ENCODE peak calls at places on chromosomes 2 and 18, in six cellular contexts. D is fibroblast of lung, H is PC-3, F is PC-9, I is K562, Y is mammary epithelial cell. C is an unnamed sample. For H3K9me3, the result is how much of the 10 kb centered on the place peaks cover.

GRCh38 chr18:8688428-8688827 is 16.9 kb upstream of the MTCL1 start:
- DNase-seq in D (no peak), H (no peak), F (no peak), I (no peak), Y (no peak), C (no peak)

GRCh38 chr2:115119086-115119485 is 676.6 kb downstream of the DPP10 start:
- DNase-seq in D (no peak), H (no peak), F (no peak), I (no peak), Y (no peak), C (no peak)

GRCh38 chr2:239316562-239317465 is 84.0 kb downstream of the HDAC4 start:
- DNase-seq in D (peak), H (no peak), F (no peak), I (peak), Y (no peak), C (no peak)

GRCh38 chr2:133486706-133487305 is 81.5 kb downstream of the NCKAP5 start:
- DNase-seq in D (peak), H (no peak), F (no peak), I (no peak), Y (no peak), C (no peak)

GRCh38 chr2:211014376-211014775 is 458.0 kb downstream of the CPS1 start:
- DNase-seq in D (no peak), H (no peak), F (no peak), I (no peak), Y (peak), C (no peak)

GRCh38 chr18:42338683-42339082 is 383.6 kb downstream of the PIK3C3 start:
- DNase-seq in D (peak), H (no peak), F (no peak), I (no peak), Y (no peak), C (no peak)

GRCh38 chr2:6497048-6497447 is 368.7 kb downstream of the CMPK2 start:
- DNase-seq in D (no peak), H (no peak), F (no peak), I (no peak), Y (no peak), C (no peak)

GRCh38 chr2:99672766-99673375 is 183.1 kb upstream of the REV1 start:
- DNase-seq in D (no peak), H (peak), F (no peak), I (no peak), Y (no peak), C (no peak)

GRCh38 chr18:46712406-46712805 is 44.4 kb downstream of the ST8SIA5 start:
- DNase-seq in D (peak), H (peak), F (no peak), I (no peak), Y (no peak), C (no peak)

GRCh38 chr2:165015052-165015642 is 59.8 kb upstream of the SLC38A11 start:
- DNase-seq in D (peak), H (peak), F (peak), I (peak), Y (peak), C (peak)

GRCh38 chr2:237319086-237319820 is 94.7 kb downstream of the COL6A3 start:
- DNase-seq in D (no peak), H (no peak), F (no peak), I (no peak), Y (no peak), C (no peak)

GRCh38 chr2:181798022-181798421 is 93.5 kb upstream of the ITPRID2 start:
- DNase-seq in D (no peak), H (no peak), F (no peak), I (no peak), Y (no peak), C (no peak)

GRCh38 chr2:231017250-231017636 is 20.1 kb upstream of the C2orf72 start:
- DNase-seq in D (no peak), H (no peak), F (no peak), I (no peak), Y (no peak), C (peak)

GRCh38 chr2:172280820-172281454 is 146.4 kb upstream of the ITGA6 start:
- DNase-seq in D (no peak), H (no peak), F (no peak), I (no peak), Y (no peak), C (peak)

GRCh38 chr2:229446316-229446715 is 175.2 kb upstream of the PID1 start:
- DNase-seq in D (peak), H (no peak), F (no peak), I (no peak), Y (no peak), C (no peak)

GRCh38 chr2:56168163-56168562 is 15.6 kb upstream of the CCDC85A start:
- DNase-seq in D (peak), H (peak), F (no peak), I (no peak), Y (peak), C (no peak)

GRCh38 chr2:9238927-9239326 is 32.3 kb downstream of the ASAP2 start:
- DNase-seq in D (no peak), H (no peak), F (no peak), I (no peak), Y (no peak), C (no peak)

GRCh38 chr2:109280804-109281203 is 151.8 kb downstream of the SH3RF3 start:
- DNase-seq in D (no peak), H (no peak), F (no peak), I (no peak), Y (no peak), C (no peak)

GRCh38 chr2:229519655-229520054 is 194.7 kb downstream of the DNER start:
- DNase-seq in D (peak), H (peak), F (no peak), I (no peak), Y (no peak), C (no peak)

GRCh38 chr2:151367571-151367970 is 10.2 kb downstream of the TNFAIP6 start:
- DNase-seq in D (peak), H (no peak), F (no peak), I (no peak), Y (no peak), C (no peak)

GRCh38 chr18:475202-475624 is 25.3 kb downstream of the COLEC12 start:
- DNase-seq in D (peak), H (peak), F (no peak), I (no peak), Y (no peak), C (no peak)

GRCh38 chr2:46954951-46955571 is 39.5 kb upstream of the MCFD2 start:
- DNase-seq in D (peak), H (peak), F (peak), I (peak), Y (peak), C (no peak)

GRCh38 chr2:47019991-47020681 is 104.5 kb upstream of the MCFD2 start:
- DNase-seq in D (no peak), H (no peak), F (no peak), I (no peak), Y (no peak), C (no peak)

GRCh38 chr2:192146069-192147006 is 48.4 kb downstream of the TMEFF2 start:
- DNase-seq in D (peak), H (peak), F (no peak), I (no peak), Y (peak), C (no peak)

GRCh38 chr2:85019121-85019520 is 48.2 kb downstream of the KCMF1 start:
- DNase-seq in D (no peak), H (peak), F (no peak), I (no peak), Y (peak), C (no peak)

GRCh38 chr2:173658946-173659371 is 304.3 kb downstream of the CDCA7 start:
- DNase-seq in D (peak), H (peak), F (no peak), I (no peak), Y (no peak), C (no peak)

GRCh38 chr2:46866770-46867246 is 48.8 kb downstream of the MCFD2 start:
- DNase-seq in D (no peak), H (no peak), F (no peak), I (no peak), Y (no peak), C (no peak)

GRCh38 chr2:232219496-232219870 is 159.1 kb upstream of the ALPP start:
- DNase-seq in D (no peak), H (no peak), F (no peak), I (no peak), Y (no peak), C (no peak)

GRCh38 chr2:176093145-176093888 is 796 bp downstream of the HOXD13 start:
- DNase-seq in D (no peak), H (peak), F (no peak), I (no peak), Y (no peak), C (no peak)

GRCh38 chr2:157305713-157306110 is 19.9 kb downstream of the ERMN start:
- DNase-seq in D (peak), H (no peak), F (no peak), I (no peak), Y (no peak), C (no peak)

GRCh38 chr2:219030177-219030940 is 11.0 kb downstream of the CFAP65 start:
- DNase-seq in D (no peak), H (no peak), F (no peak), I (no peak), Y (no peak), C (no peak)
- TF ChIP-seq EZH2 in D (no peak), H (no peak), F (no peak), I (no peak), Y (no peak), C (no peak)

DNA sequence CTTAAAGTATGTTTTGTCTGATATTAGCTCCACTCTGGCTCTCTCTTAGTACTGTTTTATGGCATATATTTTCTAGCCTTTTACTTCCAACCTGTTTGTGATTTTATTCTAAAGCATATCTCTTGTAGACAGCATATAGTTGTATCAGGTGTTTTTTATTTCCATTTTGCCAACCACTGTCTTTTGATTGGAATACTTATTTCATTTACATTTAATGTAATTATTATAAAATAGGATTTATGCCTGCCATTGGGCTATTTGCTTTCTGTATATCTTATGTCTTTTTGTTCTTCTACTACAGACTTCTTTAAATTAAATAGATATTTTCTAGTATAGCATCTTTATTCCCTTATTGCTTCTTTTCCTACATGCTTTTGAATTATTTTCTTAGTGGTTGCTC is 67.3 kb downstream of the LRRC30 start:
- DNase-seq in D (no peak), H (no peak), F (no peak), I (no peak), Y (no peak), C (no peak)
- H3K9me3 ChIP-seq in D (under half), H (under half), F (under half), I (under half), Y (under half), C (under half)

GRCh38 chr18:58909521-58909920 is 44.8 kb downstream of the ZNF532 start:
- DNase-seq in D (no peak), H (no peak), F (no peak), I (no peak), Y (no peak), C (no peak)

GRCh38 chr18:58911241-58911640 is 46.6 kb downstream of the ZNF532 start:
- DNase-seq in D (no peak), H (no peak), F (no peak), I (no peak), Y (no peak), C (no peak)

GRCh38 chr18:58911766-58912165 is 47.1 kb downstream of the ZNF532 start:
- DNase-seq in D (no peak), H (no peak), F (no peak), I (no peak), Y (no peak), C (no peak)

DNA sequence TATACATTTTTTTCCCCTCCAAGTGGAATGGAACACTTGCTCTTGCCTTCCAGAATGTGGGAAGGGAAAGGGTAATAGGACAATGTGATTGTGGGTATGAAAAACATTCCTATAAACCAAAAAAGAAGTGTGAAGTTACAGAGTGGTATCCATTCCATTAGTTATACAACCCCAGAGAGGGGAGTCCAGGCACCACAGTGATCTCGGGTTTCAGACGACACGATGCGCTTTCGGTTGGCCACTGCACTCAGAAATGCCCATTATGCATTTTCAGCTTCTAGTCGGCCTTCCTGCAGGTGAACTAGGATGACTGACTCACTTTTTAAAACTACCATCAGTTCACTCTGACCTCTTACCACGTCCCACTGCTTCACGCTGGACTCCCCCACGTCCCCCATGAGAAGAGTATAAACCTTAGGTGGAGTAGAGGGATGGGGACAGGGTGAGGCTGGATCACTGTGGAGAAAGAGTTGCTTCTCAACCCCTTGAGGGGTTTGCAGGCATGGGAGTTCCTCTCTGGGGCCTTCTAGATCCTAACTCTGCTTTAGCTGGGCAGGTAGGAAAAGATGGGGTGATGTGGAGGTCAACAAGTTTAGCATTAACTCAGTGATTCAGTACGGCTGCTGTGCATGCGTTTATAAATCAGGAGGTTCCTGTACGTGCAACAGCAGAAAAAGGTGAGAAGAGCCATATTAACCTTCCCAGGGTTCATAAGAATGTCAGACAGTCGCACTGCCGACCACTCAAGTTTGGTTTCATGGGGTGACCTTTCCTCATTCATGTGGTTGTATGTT is 50.5 kb downstream of the ZNF532 start:
- DNase-seq in D (peak), H (no peak), F (no peak), I (no peak), Y (no peak), C (no peak)
- H3K27ac ChIP-seq in D (no peak), H (no peak), F (no peak), I (no peak), Y (no peak), C (peak)

DNA sequence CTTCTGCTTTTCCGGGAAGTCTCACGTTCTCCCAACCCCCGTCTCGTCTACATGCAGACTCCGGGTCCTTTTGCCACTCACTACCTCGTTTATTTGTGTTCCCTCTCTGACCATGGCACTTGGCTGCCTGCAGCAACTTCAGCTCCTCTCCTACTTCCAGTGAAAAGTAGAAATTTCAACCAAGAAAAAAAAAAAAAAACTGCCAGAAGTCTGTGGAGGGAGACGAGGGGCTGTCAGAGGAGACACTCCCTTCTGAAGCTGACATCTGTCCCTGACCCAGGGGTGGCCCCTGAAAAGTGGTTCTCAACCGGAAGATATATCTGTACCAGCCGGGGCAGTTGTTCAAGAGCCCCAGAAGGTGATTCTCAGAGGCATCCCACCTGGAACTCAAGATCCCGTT is 742 bp upstream of the MYO5B start:
- DNase-seq in D (no peak), H (no peak), F (no peak), I (no peak), Y (no peak), C (no peak)
- TF ChIP-seq EZH2 in D (no peak), H (no peak), F (no peak), I (no peak), Y (peak), C (no peak)

DNA sequence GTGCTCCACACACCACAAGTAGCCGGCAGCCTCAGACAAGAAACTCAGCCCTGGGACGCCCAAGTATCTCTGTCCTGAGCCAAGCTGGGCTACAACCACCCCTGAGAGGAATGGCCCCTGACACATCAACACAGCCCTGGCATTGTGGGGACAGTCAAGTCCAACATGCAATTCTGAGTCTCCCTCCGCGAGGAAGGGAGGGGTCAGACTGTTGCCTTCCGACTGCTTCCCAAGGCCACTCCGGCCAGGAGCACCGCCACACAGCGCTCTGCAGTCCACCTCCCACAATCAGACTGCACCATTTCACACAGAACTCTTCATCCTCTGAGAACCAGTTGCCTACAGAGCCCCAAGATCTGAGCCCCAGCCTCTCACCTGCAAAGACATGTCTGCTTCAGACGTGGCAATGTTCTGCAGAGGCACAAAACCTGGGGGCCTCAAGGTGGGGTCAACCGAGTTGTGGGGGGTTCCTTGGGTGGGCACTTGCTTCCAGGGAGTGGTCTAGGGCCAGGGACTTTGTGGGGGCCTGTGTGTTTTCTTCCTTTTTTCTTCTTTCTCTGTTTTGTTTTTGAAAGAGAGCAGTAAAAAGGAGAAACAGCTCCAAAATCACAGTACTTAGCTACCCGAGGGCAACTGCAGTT is 76.7 kb upstream of the SALL3 start:
- DNase-seq in D (no peak), H (no peak), F (no peak), I (no peak), Y (no peak), C (no peak)
- H3K9me3 ChIP-seq in D (under half), H (under half), F (under half), I (under half), Y (under half), C (under half)

C was measured in SK-N-MC.